ENCODE peak calls at places on chromosomes 2 and 18, in seven cellular contexts. One of them, this sample, is unnamed.

GRCh38 chr18:40431071-40431998 is 1523.7 kb upstream of the PIK3C3 start:
- DNase-seq in stimulated activated CD8-positive, alpha-beta memory T cell treated with anti-CD3 and anti-CD28 coated beads, Interleukin-4, amount 100 ng/mL, for 4 hours: no peak
- DNase-seq in T-helper 9 cell: no peak
- DNase-seq in SW 1271: no peak
- DNase-seq in MV-4-11: no peak
- DNase-seq in coronary artery: no peak
- DNase-seq in ecto neural progenitor cell: no peak
- DNase-seq in this sample: no peak

GRCh38 chr2:215003001-215003400 is 135.4 kb downstream of the ABCA12 start:
- DNase-seq in MV-4-11: no peak
- DNase-seq in coronary artery: no peak
- DNase-seq in SW 1271: no peak
- DNase-seq in ecto neural progenitor cell: peak
- DNase-seq in stimulated activated CD8-positive, alpha-beta memory T cell treated with anti-CD3 and anti-CD28 coated beads, Interleukin-4, amount 100 ng/mL, for 4 hours: no peak
- DNase-seq in T-helper 9 cell: no peak
- DNase-seq in this sample: no peak

GRCh38 chr2:217585362-217585761 is 417.4 kb downstream of the TNS1 start:
- DNase-seq in MV-4-11: no peak
- DNase-seq in stimulated activated CD8-positive, alpha-beta memory T cell treated with anti-CD3 and anti-CD28 coated beads, Interleukin-4, amount 100 ng/mL, for 4 hours: no peak
- DNase-seq in SW 1271: no peak
- DNase-seq in ecto neural progenitor cell: no peak
- DNase-seq in T-helper 9 cell: no peak
- DNase-seq in coronary artery: no peak
- DNase-seq in this sample: no peak

GRCh38 chr2:36611316-36611990 is 13.5 kb upstream of the FEZ2 start:
- DNase-seq in T-helper 9 cell: no peak
- DNase-seq in SW 1271: no peak
- DNase-seq in stimulated activated CD8-positive, alpha-beta memory T cell treated with anti-CD3 and anti-CD28 coated beads, Interleukin-4, amount 100 ng/mL, for 4 hours: no peak
- DNase-seq in ecto neural progenitor cell: no peak
- DNase-seq in coronary artery: no peak
- DNase-seq in MV-4-11: no peak
- DNase-seq in this sample: no peak

GRCh38 chr2:158129037-158129436 is 27.4 kb downstream of the UPP2 start:
- DNase-seq in ecto neural progenitor cell: no peak
- DNase-seq in SW 1271: no peak
- DNase-seq in MV-4-11: no peak
- DNase-seq in coronary artery: no peak
- DNase-seq in T-helper 9 cell: no peak
- DNase-seq in stimulated activated CD8-positive, alpha-beta memory T cell treated with anti-CD3 and anti-CD28 coated beads, Interleukin-4, amount 100 ng/mL, for 4 hours: no peak
- DNase-seq in this sample: no peak

GRCh38 chr2:111711270-111711669 is 172.7 kb downstream of the ANAPC1 start:
- DNase-seq in stimulated activated CD8-positive, alpha-beta memory T cell treated with anti-CD3 and anti-CD28 coated beads, Interleukin-4, amount 100 ng/mL, for 4 hours: no peak
- DNase-seq in T-helper 9 cell: no peak
- DNase-seq in SW 1271: no peak
- DNase-seq in MV-4-11: no peak
- DNase-seq in coronary artery: no peak
- DNase-seq in ecto neural progenitor cell: no peak
- DNase-seq in this sample: no peak

GRCh38 chr2:12928197-12928596 is 211.5 kb downstream of the TRIB2 start:
- DNase-seq in T-helper 9 cell: no peak
- DNase-seq in stimulated activated CD8-positive, alpha-beta memory T cell treated with anti-CD3 and anti-CD28 coated beads, Interleukin-4, amount 100 ng/mL, for 4 hours: no peak
- DNase-seq in SW 1271: no peak
- DNase-seq in coronary artery: no peak
- DNase-seq in ecto neural progenitor cell: no peak
- DNase-seq in MV-4-11: no peak
- DNase-seq in this sample: no peak

GRCh38 chr2:144701259-144701658 is 181.3 kb upstream of the ZEB2 start:
- DNase-seq in coronary artery: no peak
- DNase-seq in SW 1271: no peak
- DNase-seq in T-helper 9 cell: no peak
- DNase-seq in stimulated activated CD8-positive, alpha-beta memory T cell treated with anti-CD3 and anti-CD28 coated beads, Interleukin-4, amount 100 ng/mL, for 4 hours: no peak
- DNase-seq in ecto neural progenitor cell: no peak
- DNase-seq in MV-4-11: peak
- DNase-seq in this sample: no peak

GRCh38 chr2:206004004-206004693 is 81.8 kb downstream of the INO80D start:
- DNase-seq in stimulated activated CD8-positive, alpha-beta memory T cell treated with anti-CD3 and anti-CD28 coated beads, Interleukin-4, amount 100 ng/mL, for 4 hours: no peak
- DNase-seq in MV-4-11: peak
- DNase-seq in ecto neural progenitor cell: peak
- DNase-seq in T-helper 9 cell: no peak
- DNase-seq in SW 1271: no peak
- DNase-seq in coronary artery: no peak
- DNase-seq in this sample: no peak

GRCh38 chr2:84865181-84865783 is 15.6 kb downstream of the TRABD2A start:
- DNase-seq in T-helper 9 cell: no peak
- DNase-seq in ecto neural progenitor cell: no peak
- DNase-seq in SW 1271: peak
- DNase-seq in coronary artery: no peak
- DNase-seq in stimulated activated CD8-positive, alpha-beta memory T cell treated with anti-CD3 and anti-CD28 coated beads, Interleukin-4, amount 100 ng/mL, for 4 hours: no peak
- DNase-seq in MV-4-11: peak
- DNase-seq in this sample: no peak

GRCh38 chr2:146572598-146572997 is 1272.2 kb upstream of the ACVR2A start:
- DNase-seq in stimulated activated CD8-positive, alpha-beta memory T cell treated with anti-CD3 and anti-CD28 coated beads, Interleukin-4, amount 100 ng/mL, for 4 hours: no peak
- DNase-seq in coronary artery: no peak
- DNase-seq in MV-4-11: no peak
- DNase-seq in SW 1271: no peak
- DNase-seq in ecto neural progenitor cell: no peak
- DNase-seq in T-helper 9 cell: no peak
- DNase-seq in this sample: no peak

GRCh38 chr2:236665572-236666118 is 96.0 kb downstream of the ACKR3 start:
- DNase-seq in MV-4-11: peak
- DNase-seq in stimulated activated CD8-positive, alpha-beta memory T cell treated with anti-CD3 and anti-CD28 coated beads, Interleukin-4, amount 100 ng/mL, for 4 hours: no peak
- DNase-seq in ecto neural progenitor cell: peak
- DNase-seq in SW 1271: no peak
- DNase-seq in T-helper 9 cell: no peak
- DNase-seq in coronary artery: peak
- DNase-seq in this sample: no peak

GRCh38 chr2:10457846-10458563 is 9.9 kb upstream of the ODC1 start:
- DNase-seq in stimulated activated CD8-positive, alpha-beta memory T cell treated with anti-CD3 and anti-CD28 coated beads, Interleukin-4, amount 100 ng/mL, for 4 hours: no peak
- DNase-seq in ecto neural progenitor cell: no peak
- DNase-seq in MV-4-11: no peak
- DNase-seq in coronary artery: no peak
- DNase-seq in SW 1271: no peak
- DNase-seq in T-helper 9 cell: no peak
- DNase-seq in this sample: no peak

GRCh38 chr18:55732227-55733106 is 144.5 kb upstream of the TCF4 start:
- DNase-seq in ecto neural progenitor cell: no peak
- DNase-seq in stimulated activated CD8-positive, alpha-beta memory T cell treated with anti-CD3 and anti-CD28 coated beads, Interleukin-4, amount 100 ng/mL, for 4 hours: no peak
- DNase-seq in T-helper 9 cell: no peak
- DNase-seq in coronary artery: no peak
- DNase-seq in MV-4-11: no peak
- DNase-seq in SW 1271: no peak
- DNase-seq in this sample: no peak

GRCh38 chr2:27720004-27720551 is 51.4 kb upstream of the MRPL33 start:
- DNase-seq in ecto neural progenitor cell: no peak
- DNase-seq in coronary artery: no peak
- DNase-seq in T-helper 9 cell: no peak
- DNase-seq in MV-4-11: peak
- DNase-seq in stimulated activated CD8-positive, alpha-beta memory T cell treated with anti-CD3 and anti-CD28 coated beads, Interleukin-4, amount 100 ng/mL, for 4 hours: peak
- DNase-seq in SW 1271: peak
- DNase-seq in this sample: no peak

GRCh38 chr2:224222976-224223375 is 178.9 kb downstream of the FAM124B start:
- DNase-seq in MV-4-11: no peak
- DNase-seq in ecto neural progenitor cell: no peak
- DNase-seq in coronary artery: no peak
- DNase-seq in SW 1271: no peak
- DNase-seq in T-helper 9 cell: no peak
- DNase-seq in stimulated activated CD8-positive, alpha-beta memory T cell treated with anti-CD3 and anti-CD28 coated beads, Interleukin-4, amount 100 ng/mL, for 4 hours: no peak
- DNase-seq in this sample: no peak

This sample was measured in type B pancreatic cell.